ENCODE peak calls at places on chromosomes 12 and 14, in six cellular contexts. One of them, this sample, is unnamed.

GRCh38 chr12:120853188-120853587 is 51.0 kb downstream of the SPPL3 start:
- DNase-seq in stimulated activated CD4-positive, alpha-beta T cell treated with anti-CD3 and anti-CD28 coated beads, Interleukin-4, amount 100 ng/mL, for 48 hours: no peak
- DNase-seq in lower lobe of right lung: no peak
- DNase-seq in tibial nerve: no peak
- DNase-seq in NCI-H1092 treated with DMSO at 0.1 percent for 48 hours: no peak
- DNase-seq in dorsolateral prefrontal cortex: no peak
- DNase-seq in this sample: no peak

GRCh38 chr12:46212108-46212982 is 56.5 kb downstream of the SLC38A1 start:
- DNase-seq in stimulated activated CD4-positive, alpha-beta T cell treated with anti-CD3 and anti-CD28 coated beads, Interleukin-4, amount 100 ng/mL, for 48 hours: no peak
- DNase-seq in NCI-H1092 treated with DMSO at 0.1 percent for 48 hours: no peak
- DNase-seq in tibial nerve: no peak
- DNase-seq in dorsolateral prefrontal cortex: no peak
- DNase-seq in lower lobe of right lung: no peak
- DNase-seq in this sample: no peak

GRCh38 chr14:26522985-26523384 is 74.8 kb downstream of the NOVA1 start:
- DNase-seq in stimulated activated CD4-positive, alpha-beta T cell treated with anti-CD3 and anti-CD28 coated beads, Interleukin-4, amount 100 ng/mL, for 48 hours: no peak
- DNase-seq in NCI-H1092 treated with DMSO at 0.1 percent for 48 hours: no peak
- DNase-seq in lower lobe of right lung: no peak
- DNase-seq in tibial nerve: no peak
- DNase-seq in dorsolateral prefrontal cortex: no peak
- DNase-seq in this sample: no peak

GRCh38 chr14:98958048-98959031 is 313.7 kb downstream of the BCL11B start:
- DNase-seq in dorsolateral prefrontal cortex: no peak
- DNase-seq in lower lobe of right lung: no peak
- DNase-seq in NCI-H1092 treated with DMSO at 0.1 percent for 48 hours: no peak
- DNase-seq in tibial nerve: no peak
- DNase-seq in stimulated activated CD4-positive, alpha-beta T cell treated with anti-CD3 and anti-CD28 coated beads, Interleukin-4, amount 100 ng/mL, for 48 hours: no peak
- DNase-seq in this sample: no peak

GRCh38 chr14:68622856-68623255 is 170.0 kb downstream of the ZFP36L1 start:
- DNase-seq in dorsolateral prefrontal cortex: no peak
- DNase-seq in lower lobe of right lung: no peak
- DNase-seq in tibial nerve: no peak
- DNase-seq in NCI-H1092 treated with DMSO at 0.1 percent for 48 hours: no peak
- DNase-seq in stimulated activated CD4-positive, alpha-beta T cell treated with anti-CD3 and anti-CD28 coated beads, Interleukin-4, amount 100 ng/mL, for 48 hours: no peak
- DNase-seq in this sample: no peak

GRCh38 chr12:91565246-91565645 is 382.6 kb upstream of the DCN start:
- DNase-seq in dorsolateral prefrontal cortex: no peak
- DNase-seq in stimulated activated CD4-positive, alpha-beta T cell treated with anti-CD3 and anti-CD28 coated beads, Interleukin-4, amount 100 ng/mL, for 48 hours: peak
- DNase-seq in NCI-H1092 treated with DMSO at 0.1 percent for 48 hours: no peak
- DNase-seq in tibial nerve: no peak
- DNase-seq in lower lobe of right lung: no peak
- DNase-seq in this sample: no peak

GRCh38 chr12:54991161-54991991 is 6.8 kb upstream of the TESPA1 start:
- DNase-seq in lower lobe of right lung: no peak
- DNase-seq in dorsolateral prefrontal cortex: peak
- DNase-seq in tibial nerve: no peak
- DNase-seq in stimulated activated CD4-positive, alpha-beta T cell treated with anti-CD3 and anti-CD28 coated beads, Interleukin-4, amount 100 ng/mL, for 48 hours: no peak
- DNase-seq in NCI-H1092 treated with DMSO at 0.1 percent for 48 hours: no peak
- DNase-seq in this sample: no peak

GRCh38 chr14:38042356-38042755 is 165.3 kb upstream of the SSTR1 start:
- DNase-seq in dorsolateral prefrontal cortex: no peak
- DNase-seq in lower lobe of right lung: no peak
- DNase-seq in NCI-H1092 treated with DMSO at 0.1 percent for 48 hours: no peak
- DNase-seq in tibial nerve: no peak
- DNase-seq in stimulated activated CD4-positive, alpha-beta T cell treated with anti-CD3 and anti-CD28 coated beads, Interleukin-4, amount 100 ng/mL, for 48 hours: no peak
- DNase-seq in this sample: no peak

GRCh38 chr14:33931439-33931838 is 19.4 kb downstream of the EGLN3 start:
- DNase-seq in lower lobe of right lung: no peak
- DNase-seq in dorsolateral prefrontal cortex: no peak
- DNase-seq in stimulated activated CD4-positive, alpha-beta T cell treated with anti-CD3 and anti-CD28 coated beads, Interleukin-4, amount 100 ng/mL, for 48 hours: no peak
- DNase-seq in NCI-H1092 treated with DMSO at 0.1 percent for 48 hours: no peak
- DNase-seq in tibial nerve: no peak
- DNase-seq in this sample: no peak

GRCh38 chr14:99718031-99718810 is 34.1 kb downstream of the CYP46A1 start:
- DNase-seq in tibial nerve: no peak
- DNase-seq in dorsolateral prefrontal cortex: peak
- DNase-seq in stimulated activated CD4-positive, alpha-beta T cell treated with anti-CD3 and anti-CD28 coated beads, Interleukin-4, amount 100 ng/mL, for 48 hours: no peak
- DNase-seq in NCI-H1092 treated with DMSO at 0.1 percent for 48 hours: peak
- DNase-seq in lower lobe of right lung: peak
- DNase-seq in this sample: no peak

This sample was measured in SK-N-DZ.